ENCODE peak calls at places on chromosomes 12 and 14, in six cellular contexts. One of them, this sample, is unnamed.
A peak's percentile ranks its signal among the peaks of the same experiment; 100 is the strongest.

GRCh38 chr14:64826845-64827244 is 52.9 kb downstream of the SPTB start:
- DNase-seq in H1: no peak
- DNase-seq in mesenchymal stem cell: no peak
- DNase-seq in IMR-90: no peak
- DNase-seq in trophoblast cell: no peak
- DNase-seq in H9: no peak
- DNase-seq in this sample: no peak

GRCh38 chr12:114919479-114919878 is 235.5 kb upstream of the TBX3 start:
- DNase-seq in H1: no peak
- DNase-seq in IMR-90: no peak
- DNase-seq in mesenchymal stem cell: peak; percentile 75
- DNase-seq in trophoblast cell: no peak
- DNase-seq in H9: no peak
- DNase-seq in this sample: no peak

GRCh38 chr14:35578135-35578534 is 44.2 kb downstream of the INSM2 start:
- DNase-seq in IMR-90: no peak
- DNase-seq in H9: no peak
- DNase-seq in trophoblast cell: no peak
- DNase-seq in H1: no peak
- DNase-seq in mesenchymal stem cell: no peak
- DNase-seq in this sample: no peak

GRCh38 chr12:26704214-26704613 is 128.8 kb downstream of the ITPR2 start:
- DNase-seq in mesenchymal stem cell: no peak
- DNase-seq in H9: no peak
- DNase-seq in H1: no peak
- DNase-seq in IMR-90: no peak
- DNase-seq in trophoblast cell: no peak
- DNase-seq in this sample: no peak

GRCh38 chr12:107134558-107134957 is 41.2 kb upstream of the CRY1 start:
- DNase-seq in H1: peak; percentile 63
- DNase-seq in H9: peak; percentile 84
- DNase-seq in mesenchymal stem cell: no peak
- DNase-seq in trophoblast cell: no peak
- DNase-seq in IMR-90: no peak
- DNase-seq in this sample: no peak

GRCh38 chr12:28941248-28941647 is 207.8 kb upstream of the FAR2 start:
- DNase-seq in H1: no peak
- DNase-seq in mesenchymal stem cell: no peak
- DNase-seq in IMR-90: peak; percentile 30
- DNase-seq in trophoblast cell: peak; percentile 17
- DNase-seq in H9: no peak
- DNase-seq in this sample: no peak

GRCh38 chr14:95307402-95308041 is 12.2 kb downstream of the CLMN start:
- DNase-seq in IMR-90: no peak
- DNase-seq in trophoblast cell: peak; percentile 98
- DNase-seq in mesenchymal stem cell: peak; percentile 61
- DNase-seq in H1: no peak
- DNase-seq in H9: no peak
- DNase-seq in this sample: no peak

GRCh38 chr12:10557766-10558165 is 52.1 kb downstream of the EIF2S3B start:
- DNase-seq in H9: no peak
- DNase-seq in trophoblast cell: no peak
- DNase-seq in H1: no peak
- DNase-seq in IMR-90: no peak
- DNase-seq in mesenchymal stem cell: no peak
- DNase-seq in this sample: no peak

GRCh38 chr14:86722612-86723253 is 1192.8 kb downstream of the FLRT2 start:
- DNase-seq in trophoblast cell: no peak
- DNase-seq in H1: no peak
- DNase-seq in IMR-90: no peak
- DNase-seq in mesenchymal stem cell: no peak
- DNase-seq in H9: no peak
- DNase-seq in this sample: no peak

GRCh38 chr12:8081228-8081920 is 700 bp upstream of the NECAP1 start:
- DNase-seq in H1: no peak
- DNase-seq in H9: no peak
- DNase-seq in IMR-90: no peak
- DNase-seq in trophoblast cell: no peak
- DNase-seq in mesenchymal stem cell: peak; percentile 17
- DNase-seq in this sample: no peak

GRCh38 chr12:67802723-67803122 is 154.2 kb downstream of the DYRK2 start:
- DNase-seq in IMR-90: no peak
- DNase-seq in mesenchymal stem cell: no peak
- DNase-seq in trophoblast cell: no peak
- DNase-seq in H1: no peak
- DNase-seq in H9: peak; percentile 50
- DNase-seq in this sample: no peak

GRCh38 chr12:22268973-22269372 is 65.5 kb downstream of the ST8SIA1 start:
- DNase-seq in mesenchymal stem cell: no peak
- DNase-seq in H1: no peak
- DNase-seq in H9: no peak
- DNase-seq in trophoblast cell: no peak
- DNase-seq in IMR-90: no peak
- DNase-seq in this sample: no peak

GRCh38 chr14:68616255-68616902 is 176.5 kb downstream of the ZFP36L1 start:
- DNase-seq in H9: no peak
- DNase-seq in mesenchymal stem cell: peak; percentile 64
- DNase-seq in IMR-90: peak; percentile 42
- DNase-seq in H1: no peak
- DNase-seq in trophoblast cell: no peak
- DNase-seq in this sample: no peak

GRCh38 chr14:36430662-36431084 is 89.4 kb downstream of the NKX2-1 start:
- DNase-seq in mesenchymal stem cell: no peak
- DNase-seq in trophoblast cell: no peak
- DNase-seq in H1: no peak
- DNase-seq in H9: no peak
- DNase-seq in IMR-90: no peak
- DNase-seq in this sample: no peak

GRCh38 chr12:121992059-121992879 is 29.4 kb upstream of the BCL7A start:
- DNase-seq in trophoblast cell: peak; percentile 57
- DNase-seq in mesenchymal stem cell: peak; percentile 94
- DNase-seq in H9: no peak
- DNase-seq in H1: no peak
- DNase-seq in IMR-90: peak; percentile 99
- DNase-seq in this sample: no peak

GRCh38 chr12:113043240-113043639 is 13.3 kb upstream of the DTX1 start:
- DNase-seq in IMR-90: no peak
- DNase-seq in mesenchymal stem cell: no peak
- DNase-seq in H9: no peak
- DNase-seq in H1: no peak
- DNase-seq in trophoblast cell: no peak
- DNase-seq in this sample: no peak

GRCh38 chr12:3055712-3056467 is 21.3 kb upstream of the TSPAN9 start:
- DNase-seq in H1: no peak
- DNase-seq in H9: peak; percentile 38
- DNase-seq in trophoblast cell: peak; percentile 73
- DNase-seq in IMR-90: no peak
- DNase-seq in mesenchymal stem cell: no peak
- DNase-seq in this sample: no peak

GRCh38 chr14:34363733-34364134 is 98.3 kb downstream of the SPTSSA start:
- DNase-seq in IMR-90: no peak
- DNase-seq in H1: no peak
- DNase-seq in mesenchymal stem cell: peak; percentile 15
- DNase-seq in H9: no peak
- DNase-seq in trophoblast cell: no peak
- DNase-seq in this sample: no peak

GRCh38 chr12:90441431-90441830 is 513.5 kb downstream of the CCER1 start:
- DNase-seq in H1: no peak
- DNase-seq in IMR-90: no peak
- DNase-seq in trophoblast cell: no peak
- DNase-seq in mesenchymal stem cell: no peak
- DNase-seq in H9: no peak
- DNase-seq in this sample: no peak

GRCh38 chr12:131091413-131091975 is 137.8 kb downstream of the ADGRD1 start:
- DNase-seq in mesenchymal stem cell: no peak
- DNase-seq in trophoblast cell: no peak
- DNase-seq in H9: peak; percentile 18
- DNase-seq in IMR-90: no peak
- DNase-seq in H1: no peak
- DNase-seq in this sample: no peak

GRCh38 chr14:69460093-69460701 is 24.3 kb upstream of the PLEKHD1 start:
- DNase-seq in IMR-90: peak; percentile 95
- DNase-seq in trophoblast cell: peak; percentile 75
- DNase-seq in mesenchymal stem cell: peak; percentile 92
- DNase-seq in H1: no peak
- DNase-seq in H9: no peak
- DNase-seq in this sample: no peak

GRCh38 chr12:4256043-4256826 is 17.3 kb upstream of the CCND2 start:
- DNase-seq in H9: no peak
- DNase-seq in IMR-90: no peak
- DNase-seq in mesenchymal stem cell: no peak
- DNase-seq in H1: no peak
- DNase-seq in trophoblast cell: no peak
- DNase-seq in this sample: no peak

GRCh38 chr12:4251967-4252366 is 21.6 kb upstream of the CCND2 start:
- DNase-seq in trophoblast cell: no peak
- DNase-seq in H1: no peak
- DNase-seq in H9: no peak
- DNase-seq in mesenchymal stem cell: no peak
- DNase-seq in IMR-90: no peak
- DNase-seq in this sample: no peak

GRCh38 chr12:4250691-4251090 is 22.9 kb upstream of the CCND2 start:
- DNase-seq in H1: no peak
- DNase-seq in mesenchymal stem cell: no peak
- DNase-seq in H9: no peak
- DNase-seq in IMR-90: no peak
- DNase-seq in trophoblast cell: no peak
- DNase-seq in this sample: no peak

GRCh38 chr12:4252595-4252994 is 21.0 kb upstream of the CCND2 start:
- DNase-seq in mesenchymal stem cell: no peak
- DNase-seq in IMR-90: no peak
- DNase-seq in H9: no peak
- DNase-seq in H1: no peak
- DNase-seq in trophoblast cell: no peak
- DNase-seq in this sample: no peak

GRCh38 chr12:4251228-4251891 is 22.2 kb upstream of the CCND2 start:
- DNase-seq in trophoblast cell: no peak
- DNase-seq in H1: no peak
- DNase-seq in mesenchymal stem cell: no peak
- DNase-seq in H9: no peak
- DNase-seq in IMR-90: no peak
- DNase-seq in this sample: no peak
- H3K14ac ChIP-seq in trophoblast cell: no peak overlapping the region
- H3K14ac ChIP-seq in H1: no peak overlapping the region
- H3K14ac ChIP-seq in mesenchymal stem cell: no peak overlapping the region
- H3K14ac ChIP-seq in H9: no peak overlapping the region
- H3K14ac ChIP-seq in IMR-90: no peak overlapping the region
- H3K14ac ChIP-seq in this sample: no peak overlapping the region

DNA sequence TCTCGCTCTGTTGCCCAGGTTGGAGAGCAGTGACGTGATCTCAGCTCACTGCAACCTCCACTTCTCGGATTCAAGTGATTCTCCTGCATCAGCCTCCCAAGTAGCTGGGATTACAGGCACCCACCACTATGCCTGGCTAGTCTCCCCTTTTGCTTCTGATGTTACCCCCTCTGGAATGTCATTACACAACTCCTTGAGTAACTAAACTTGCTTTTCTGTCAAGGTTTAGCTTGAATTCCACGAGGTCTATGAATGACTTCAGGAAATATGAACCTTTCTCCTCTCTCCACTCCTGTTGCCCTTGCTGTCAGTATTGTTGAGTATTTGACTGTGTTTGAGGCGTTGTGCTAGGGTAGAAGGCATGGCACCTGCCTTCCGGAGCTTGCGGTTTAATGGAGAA is 16.8 kb upstream of the RTRAF start:
- DNase-seq in trophoblast cell: no peak
- DNase-seq in IMR-90: peak; percentile 26
- DNase-seq in H9: no peak
- DNase-seq in mesenchymal stem cell: no peak
- DNase-seq in H1: no peak
- DNase-seq in this sample: no peak
- H3K14ac ChIP-seq in trophoblast cell: no peak overlapping the region
- H3K14ac ChIP-seq in IMR-90: no peak overlapping the region
- H3K14ac ChIP-seq in H9: no peak overlapping the region
- H3K14ac ChIP-seq in mesenchymal stem cell: no peak overlapping the region
- H3K14ac ChIP-seq in H1: no peak overlapping the region
- H3K14ac ChIP-seq in this sample: no peak overlapping the region

GRCh38 chr14:100780246-100780645 is 45.7 kb upstream of the MEG3 start:
- DNase-seq in IMR-90: no peak
- DNase-seq in H9: no peak
- DNase-seq in trophoblast cell: no peak
- DNase-seq in mesenchymal stem cell: no peak
- DNase-seq in H1: no peak
- DNase-seq in this sample: no peak

GRCh38 chr14:100780646-100781355 is 45.1 kb upstream of the MEG3 start:
- DNase-seq in mesenchymal stem cell: no peak
- DNase-seq in IMR-90: no peak
- DNase-seq in H1: no peak
- DNase-seq in H9: peak; percentile 15
- DNase-seq in trophoblast cell: no peak
- DNase-seq in this sample: no peak

GRCh38 chr14:100778078-100778927 is 47.6 kb upstream of the MEG3 start:
- DNase-seq in IMR-90: no peak
- DNase-seq in H1: no peak
- DNase-seq in trophoblast cell: no peak
- DNase-seq in H9: no peak
- DNase-seq in mesenchymal stem cell: no peak
- DNase-seq in this sample: no peak

GRCh38 chr14:100778951-100779690 is 46.8 kb upstream of the MEG3 start:
- DNase-seq in IMR-90: no peak
- DNase-seq in H1: no peak
- DNase-seq in mesenchymal stem cell: no peak
- DNase-seq in trophoblast cell: no peak
- DNase-seq in H9: peak; percentile 13
- DNase-seq in this sample: no peak

DNA sequence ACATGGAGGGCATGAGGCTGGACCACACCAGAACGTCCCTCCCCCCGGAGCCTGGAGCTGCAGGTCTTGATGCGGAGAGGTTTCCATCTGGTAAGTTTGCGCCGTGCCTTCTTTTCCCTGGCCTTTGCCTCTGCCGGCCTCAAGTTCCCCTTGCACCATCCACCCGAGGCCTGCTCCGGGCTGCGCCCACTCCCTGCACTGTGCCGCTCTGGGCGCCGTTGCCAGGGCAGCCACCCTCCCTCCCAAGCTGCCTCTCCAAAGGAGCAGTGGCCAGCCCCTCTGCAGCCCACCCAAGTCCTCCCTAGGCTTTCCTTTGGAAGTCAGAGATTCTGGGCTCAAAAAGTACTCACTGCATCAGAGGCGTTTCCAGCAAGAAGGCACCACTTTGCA is 46.2 kb upstream of the MEG3 start:
- DNase-seq in trophoblast cell: no peak
- DNase-seq in IMR-90: no peak
- DNase-seq in H9: peak; percentile 18
- DNase-seq in H1: no peak
- DNase-seq in mesenchymal stem cell: no peak
- DNase-seq in this sample: no peak
- H3K14ac ChIP-seq in trophoblast cell: no peak overlapping the region
- H3K14ac ChIP-seq in IMR-90: no peak overlapping the region
- H3K14ac ChIP-seq in H9: no peak overlapping the region
- H3K14ac ChIP-seq in H1: no peak overlapping the region
- H3K14ac ChIP-seq in mesenchymal stem cell: no peak overlapping the region
- H3K14ac ChIP-seq in this sample: peak overlapping the region; percentile 12

DNA sequence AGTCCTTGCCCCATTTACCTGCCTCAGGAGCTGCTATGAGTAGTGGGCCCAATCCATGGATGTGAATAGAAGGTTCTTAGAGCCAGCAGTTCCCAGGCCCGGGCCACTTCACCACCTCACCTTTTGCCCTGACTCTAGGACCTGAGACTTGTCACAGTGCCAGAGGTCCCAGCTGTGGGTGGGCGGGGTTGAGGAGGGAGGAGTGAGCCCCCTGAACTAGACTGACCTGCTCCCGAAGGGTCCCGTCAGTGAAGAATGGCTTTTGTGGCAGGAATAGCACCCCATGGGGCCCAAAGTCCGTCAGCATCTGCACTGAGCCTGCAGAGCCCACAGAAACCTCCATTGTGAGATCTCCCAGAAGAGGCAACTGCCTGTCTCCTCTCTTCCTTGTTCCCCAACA is 12.9 kb downstream of the ABCD4 start:
- DNase-seq in trophoblast cell: no peak
- DNase-seq in IMR-90: no peak
- DNase-seq in H9: no peak
- DNase-seq in H1: no peak
- DNase-seq in mesenchymal stem cell: no peak
- DNase-seq in this sample: no peak
- H3K14ac ChIP-seq in trophoblast cell: no peak overlapping the region
- H3K14ac ChIP-seq in IMR-90: no peak overlapping the region
- H3K14ac ChIP-seq in H9: no peak overlapping the region
- H3K14ac ChIP-seq in H1: no peak overlapping the region
- H3K14ac ChIP-seq in mesenchymal stem cell: no peak overlapping the region
- H3K14ac ChIP-seq in this sample: no peak overlapping the region